ENCODE peak calls at places on chromosomes 16 and 17, in seven cellular contexts. N is immature natural killer cell; K is stimulated activated CD4-positive, alpha-beta T cell treated with anti-CD3 and anti-CD28 coated beads, Interleukin-1b, Interleukin-23, amount 100 ng/mL, for 48 hours; I is HFF-Myc; F is MV-4-11; S is amniotic epithelial cell; T is Calu3. Z is an unnamed sample.

GRCh38 chr16:89596061-89596689 is 17.3 kb upstream of the DPEP1 start:
- DNase-seq in N (no peak), K (no peak), I (no peak), F (no peak), S (no peak), T (no peak), Z (no peak)

GRCh38 chr16:58506241-58507194 is 6.6 kb downstream of the NDRG4 start:
- DNase-seq in N (no peak), K (no peak), I (no peak), F (no peak), S (no peak), T (no peak), Z (no peak)

GRCh38 chr17:692116-692515 is 22.5 kb downstream of the VPS53 start:
- DNase-seq in N (no peak), K (no peak), I (no peak), F (no peak), S (peak; percentile 84), T (no peak), Z (no peak)

GRCh38 chr17:47955497-47956461 is 1.9 kb downstream of the PRR15L start:
- DNase-seq in N (no peak), K (no peak), I (no peak), F (no peak), S (peak; percentile 49), T (peak; percentile 68), Z (no peak)

GRCh38 chr16:2532494-2533141 is 1.4 kb upstream of the CEMP1 start:
- DNase-seq in N (peak; percentile 87), K (peak; percentile 80), I (no peak), F (peak; percentile 48), S (peak; percentile 48), T (peak; percentile 83), Z (no peak)

GRCh38 chr16:87460936-87461335 is 31.9 kb downstream of the ZCCHC14 start:
- DNase-seq in N (no peak), K (no peak), I (no peak), F (no peak), S (no peak), T (no peak), Z (no peak)

GRCh38 chr16:51710930-51711563 is 560.0 kb upstream of the SALL1 start:
- DNase-seq in N (no peak), K (no peak), I (no peak), F (no peak), S (no peak), T (no peak), Z (no peak)

GRCh38 chr17:75571885-75572215 is 15.8 kb upstream of the MYO15B start:
- DNase-seq in N (no peak), K (no peak), I (no peak), F (no peak), S (no peak), T (no peak), Z (no peak)

GRCh38 chr16:84741351-84741791 is 41.6 kb downstream of the USP10 start:
- DNase-seq in N (no peak), K (peak; percentile 30), I (peak; percentile 56), F (peak; percentile 24), S (no peak), T (peak; percentile 19), Z (no peak)

GRCh38 chr17:7122386-7122785 is 7.8 kb upstream of the ASGR2 start:
- DNase-seq in N (no peak), K (no peak), I (no peak), F (peak; percentile 69), S (no peak), T (no peak), Z (no peak)

GRCh38 chr17:56680676-56681075 is 87.2 kb downstream of the NOG start:
- DNase-seq in N (peak; percentile 16), K (no peak), I (no peak), F (no peak), S (no peak), T (no peak), Z (no peak)

GRCh38 chr16:8936421-8936820 is 27.3 kb downstream of the USP7 start:
- DNase-seq in N (peak; percentile 36), K (peak; percentile 85), I (no peak), F (peak; percentile 21), S (peak; percentile 63), T (peak; percentile 86), Z (no peak)

GRCh38 chr17:65370669-65371126 is 190.8 kb downstream of the AXIN2 start:
- DNase-seq in N (peak; percentile 59), K (no peak), I (no peak), F (peak; percentile 68), S (no peak), T (peak; percentile 28), Z (peak; percentile 10)

GRCh38 chr17:48954300-48954755 is 9.7 kb upstream of the SNF8 start:
- DNase-seq in N (no peak), K (no peak), I (no peak), F (peak; percentile 10), S (peak; percentile 78), T (peak; percentile 73), Z (no peak)

Z was measured in glomerular endothelial cell.